ENCODE peak calls at places on chromosomes 11 and 22, in eight cellular contexts. One of them, this sample, is unnamed.

GRCh38 chr11:106917973-106918372 is 100.3 kb downstream of the GUCY1A2 start:
- DNase-seq in HCT116: peak; percentile 18
- DNase-seq in CD4-positive, alpha-beta memory T cell: no peak
- DNase-seq in neuronal stem cell: peak; percentile 12
- DNase-seq in psoas muscle: no peak
- DNase-seq in mammary epithelial cell: no peak
- DNase-seq in cardiac muscle cell: peak; percentile 24
- DNase-seq in naive thymus-derived CD4-positive, alpha-beta T cell: no peak
- DNase-seq in this sample: no peak

GRCh38 chr11:111298466-111299110 is at the start of gene POU2AF3:
- DNase-seq in HCT116: no peak
- DNase-seq in CD4-positive, alpha-beta memory T cell: no peak
- DNase-seq in neuronal stem cell: no peak
- DNase-seq in psoas muscle: peak; percentile 65
- DNase-seq in mammary epithelial cell: no peak
- DNase-seq in cardiac muscle cell: peak; percentile 3
- DNase-seq in naive thymus-derived CD4-positive, alpha-beta T cell: no peak
- DNase-seq in this sample: no peak

GRCh38 chr11:94700631-94701030 is 67.5 kb upstream of the AMOTL1 start:
- DNase-seq in HCT116: no peak
- DNase-seq in CD4-positive, alpha-beta memory T cell: no peak
- DNase-seq in neuronal stem cell: no peak
- DNase-seq in psoas muscle: no peak
- DNase-seq in mammary epithelial cell: no peak
- DNase-seq in cardiac muscle cell: no peak
- DNase-seq in naive thymus-derived CD4-positive, alpha-beta T cell: no peak
- DNase-seq in this sample: no peak

GRCh38 chr11:129041611-129042018 is 98.9 kb upstream of the TP53AIP1 start:
- DNase-seq in HCT116: no peak
- DNase-seq in CD4-positive, alpha-beta memory T cell: no peak
- DNase-seq in neuronal stem cell: no peak
- DNase-seq in psoas muscle: no peak
- DNase-seq in mammary epithelial cell: no peak
- DNase-seq in cardiac muscle cell: peak; percentile 22
- DNase-seq in naive thymus-derived CD4-positive, alpha-beta T cell: no peak
- DNase-seq in this sample: no peak

GRCh38 chr22:28283025-28283654 is 364.1 kb upstream of the PITPNB start:
- DNase-seq in HCT116: no peak
- DNase-seq in CD4-positive, alpha-beta memory T cell: no peak
- DNase-seq in neuronal stem cell: no peak
- DNase-seq in psoas muscle: no peak
- DNase-seq in mammary epithelial cell: peak; percentile 38
- DNase-seq in cardiac muscle cell: peak; percentile 21
- DNase-seq in naive thymus-derived CD4-positive, alpha-beta T cell: no peak
- DNase-seq in this sample: no peak

GRCh38 chr11:76577199-76577920 is 93.2 kb downstream of the LRRC32 start:
- DNase-seq in HCT116: no peak
- DNase-seq in CD4-positive, alpha-beta memory T cell: no peak
- DNase-seq in neuronal stem cell: no peak
- DNase-seq in psoas muscle: no peak
- DNase-seq in mammary epithelial cell: peak; percentile 86
- DNase-seq in cardiac muscle cell: peak; percentile 89
- DNase-seq in naive thymus-derived CD4-positive, alpha-beta T cell: no peak
- DNase-seq in this sample: peak; percentile 74

GRCh38 chr11:110428956-110429613 is 663 bp upstream of the FDX1 start:
- DNase-seq in HCT116: no peak
- DNase-seq in CD4-positive, alpha-beta memory T cell: no peak
- DNase-seq in neuronal stem cell: no peak
- DNase-seq in psoas muscle: no peak
- DNase-seq in mammary epithelial cell: no peak
- DNase-seq in cardiac muscle cell: no peak
- DNase-seq in naive thymus-derived CD4-positive, alpha-beta T cell: peak; percentile 41
- DNase-seq in this sample: no peak

GRCh38 chr11:111691731-111692130 is 74.5 kb downstream of the PPP2R1B start:
- DNase-seq in HCT116: no peak
- DNase-seq in CD4-positive, alpha-beta memory T cell: no peak
- DNase-seq in neuronal stem cell: no peak
- DNase-seq in psoas muscle: no peak
- DNase-seq in mammary epithelial cell: no peak
- DNase-seq in cardiac muscle cell: no peak
- DNase-seq in naive thymus-derived CD4-positive, alpha-beta T cell: no peak
- DNase-seq in this sample: no peak

GRCh38 chr22:33427461-33427860 is 369.3 kb upstream of the SYN3 start:
- DNase-seq in HCT116: no peak
- DNase-seq in CD4-positive, alpha-beta memory T cell: no peak
- DNase-seq in neuronal stem cell: no peak
- DNase-seq in psoas muscle: no peak
- DNase-seq in mammary epithelial cell: no peak
- DNase-seq in cardiac muscle cell: no peak
- DNase-seq in naive thymus-derived CD4-positive, alpha-beta T cell: no peak
- DNase-seq in this sample: no peak

GRCh38 chr22:45885171-45885840 is 91.7 kb downstream of the WNT7B start:
- DNase-seq in HCT116: no peak
- DNase-seq in CD4-positive, alpha-beta memory T cell: no peak
- DNase-seq in neuronal stem cell: no peak
- DNase-seq in psoas muscle: peak; percentile 27
- DNase-seq in mammary epithelial cell: no peak
- DNase-seq in cardiac muscle cell: no peak
- DNase-seq in naive thymus-derived CD4-positive, alpha-beta T cell: no peak
- DNase-seq in this sample: no peak

GRCh38 chr22:17368727-17369552 is at the start of gene CECR2:
- DNase-seq in HCT116: peak; percentile 34
- DNase-seq in CD4-positive, alpha-beta memory T cell: no peak
- DNase-seq in neuronal stem cell: peak; percentile 90
- DNase-seq in psoas muscle: peak; percentile 83
- DNase-seq in mammary epithelial cell: no peak
- DNase-seq in cardiac muscle cell: peak; percentile 67
- DNase-seq in naive thymus-derived CD4-positive, alpha-beta T cell: peak; percentile 9
- DNase-seq in this sample: no peak

GRCh38 chr11:34132261-34132965 is 27.0 kb downstream of the NAT10 start:
- DNase-seq in HCT116: no peak
- DNase-seq in CD4-positive, alpha-beta memory T cell: no peak
- DNase-seq in neuronal stem cell: no peak
- DNase-seq in psoas muscle: no peak
- DNase-seq in mammary epithelial cell: no peak
- DNase-seq in cardiac muscle cell: no peak
- DNase-seq in naive thymus-derived CD4-positive, alpha-beta T cell: no peak
- DNase-seq in this sample: no peak

GRCh38 chr11:34139346-34139745 is 33.9 kb downstream of the NAT10 start:
- DNase-seq in HCT116: no peak
- DNase-seq in CD4-positive, alpha-beta memory T cell: no peak
- DNase-seq in neuronal stem cell: no peak
- DNase-seq in psoas muscle: no peak
- DNase-seq in mammary epithelial cell: no peak
- DNase-seq in cardiac muscle cell: no peak
- DNase-seq in naive thymus-derived CD4-positive, alpha-beta T cell: no peak
- DNase-seq in this sample: no peak

GRCh38 chr11:34135439-34135838 is 30.0 kb downstream of the NAT10 start:
- DNase-seq in HCT116: no peak
- DNase-seq in CD4-positive, alpha-beta memory T cell: no peak
- DNase-seq in neuronal stem cell: no peak
- DNase-seq in psoas muscle: no peak
- DNase-seq in mammary epithelial cell: no peak
- DNase-seq in cardiac muscle cell: no peak
- DNase-seq in naive thymus-derived CD4-positive, alpha-beta T cell: no peak
- DNase-seq in this sample: no peak

GRCh38 chr11:34136420-34136819 is 31.0 kb downstream of the NAT10 start:
- DNase-seq in HCT116: no peak
- DNase-seq in CD4-positive, alpha-beta memory T cell: no peak
- DNase-seq in neuronal stem cell: no peak
- DNase-seq in psoas muscle: no peak
- DNase-seq in mammary epithelial cell: no peak
- DNase-seq in cardiac muscle cell: no peak
- DNase-seq in naive thymus-derived CD4-positive, alpha-beta T cell: no peak
- DNase-seq in this sample: no peak

DNA sequence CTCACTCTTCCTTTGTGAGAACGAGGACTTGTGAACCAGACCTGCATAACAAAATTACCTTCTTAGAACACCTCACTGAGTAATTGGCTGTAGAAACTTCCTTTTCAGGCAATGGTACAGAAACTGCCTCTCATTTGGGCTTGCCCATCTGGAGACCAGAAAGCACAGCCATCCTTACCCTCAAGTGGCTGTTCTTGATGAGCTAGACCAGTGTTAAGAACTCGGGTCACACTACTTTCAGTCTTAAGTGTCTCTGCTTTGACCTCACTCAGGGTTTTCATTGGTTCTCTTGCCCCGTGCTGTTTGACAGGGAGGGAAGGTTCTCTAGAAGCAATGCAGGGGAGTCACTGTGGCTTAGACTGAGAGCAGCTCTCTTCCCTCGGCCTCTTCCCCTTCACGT is 29.3 kb downstream of the NAT10 start:
- DNase-seq in HCT116: no peak
- DNase-seq in CD4-positive, alpha-beta memory T cell: no peak
- DNase-seq in neuronal stem cell: no peak
- DNase-seq in psoas muscle: no peak
- DNase-seq in mammary epithelial cell: no peak
- DNase-seq in cardiac muscle cell: no peak
- DNase-seq in naive thymus-derived CD4-positive, alpha-beta T cell: no peak
- DNase-seq in this sample: no peak
- H3K27ac ChIP-seq in HCT116: no peak overlapping the region
- H3K27ac ChIP-seq in CD4-positive, alpha-beta memory T cell: no peak overlapping the region
- H3K27ac ChIP-seq in neuronal stem cell: no peak overlapping the region
- H3K27ac ChIP-seq in psoas muscle: no peak overlapping the region
- H3K27ac ChIP-seq in mammary epithelial cell: no peak overlapping the region
- H3K27ac ChIP-seq in cardiac muscle cell: no peak overlapping the region
- H3K27ac ChIP-seq in naive thymus-derived CD4-positive, alpha-beta T cell: no peak overlapping the region
- H3K27ac ChIP-seq in this sample: no peak overlapping the region

GRCh38 chr11:21263026-21263425 is 593.6 kb downstream of the NELL1 start:
- DNase-seq in HCT116: no peak
- DNase-seq in CD4-positive, alpha-beta memory T cell: no peak
- DNase-seq in neuronal stem cell: no peak
- DNase-seq in psoas muscle: no peak
- DNase-seq in mammary epithelial cell: no peak
- DNase-seq in cardiac muscle cell: no peak
- DNase-seq in naive thymus-derived CD4-positive, alpha-beta T cell: no peak
- DNase-seq in this sample: no peak

GRCh38 chr11:21264125-21264524 is 594.7 kb downstream of the NELL1 start:
- DNase-seq in HCT116: no peak
- DNase-seq in CD4-positive, alpha-beta memory T cell: no peak
- DNase-seq in neuronal stem cell: no peak
- DNase-seq in psoas muscle: no peak
- DNase-seq in mammary epithelial cell: no peak
- DNase-seq in cardiac muscle cell: no peak
- DNase-seq in naive thymus-derived CD4-positive, alpha-beta T cell: no peak
- DNase-seq in this sample: no peak

GRCh38 chr11:21268036-21268435 is 598.6 kb downstream of the NELL1 start:
- DNase-seq in HCT116: no peak
- DNase-seq in CD4-positive, alpha-beta memory T cell: no peak
- DNase-seq in neuronal stem cell: no peak
- DNase-seq in psoas muscle: no peak
- DNase-seq in mammary epithelial cell: no peak
- DNase-seq in cardiac muscle cell: no peak
- DNase-seq in naive thymus-derived CD4-positive, alpha-beta T cell: no peak
- DNase-seq in this sample: no peak
- H3K27ac ChIP-seq in HCT116: no peak overlapping the region
- H3K27ac ChIP-seq in CD4-positive, alpha-beta memory T cell: no peak overlapping the region
- H3K27ac ChIP-seq in neuronal stem cell: no peak overlapping the region
- H3K27ac ChIP-seq in psoas muscle: no peak overlapping the region
- H3K27ac ChIP-seq in mammary epithelial cell: no peak overlapping the region
- H3K27ac ChIP-seq in cardiac muscle cell: no peak overlapping the region
- H3K27ac ChIP-seq in naive thymus-derived CD4-positive, alpha-beta T cell: no peak overlapping the region
- H3K27ac ChIP-seq in this sample: no peak overlapping the region

GRCh38 chr11:121464352-121464946 is 11.7 kb upstream of the SORL1-AS1 start:
- DNase-seq in HCT116: peak; percentile 81
- DNase-seq in CD4-positive, alpha-beta memory T cell: peak; percentile 63
- DNase-seq in neuronal stem cell: no peak
- DNase-seq in psoas muscle: peak; percentile 56
- DNase-seq in mammary epithelial cell: peak; percentile 92
- DNase-seq in cardiac muscle cell: peak; percentile 90
- DNase-seq in naive thymus-derived CD4-positive, alpha-beta T cell: no peak
- DNase-seq in this sample: no peak
- H3K27ac ChIP-seq in HCT116: peak overlapping the region; percentile 78
- H3K27ac ChIP-seq in CD4-positive, alpha-beta memory T cell: peak overlapping the region; percentile 57
- H3K27ac ChIP-seq in neuronal stem cell: no peak overlapping the region
- H3K27ac ChIP-seq in psoas muscle: no peak overlapping the region
- H3K27ac ChIP-seq in mammary epithelial cell: peak overlapping the region; percentile 87
- H3K27ac ChIP-seq in cardiac muscle cell: no peak overlapping the region
- H3K27ac ChIP-seq in naive thymus-derived CD4-positive, alpha-beta T cell: peak overlapping the region; percentile 77
- H3K27ac ChIP-seq in this sample: peak overlapping the region; percentile 91

GRCh38 chr22:22751043-22751603 is 106.7 kb downstream of the GGTLC2 start:
- DNase-seq in HCT116: no peak
- DNase-seq in CD4-positive, alpha-beta memory T cell: no peak
- DNase-seq in neuronal stem cell: no peak
- DNase-seq in psoas muscle: no peak
- DNase-seq in mammary epithelial cell: no peak
- DNase-seq in cardiac muscle cell: no peak
- DNase-seq in naive thymus-derived CD4-positive, alpha-beta T cell: no peak
- DNase-seq in this sample: no peak

GRCh38 chr22:22748756-22749155 is 104.3 kb downstream of the GGTLC2 start:
- DNase-seq in HCT116: no peak
- DNase-seq in CD4-positive, alpha-beta memory T cell: no peak
- DNase-seq in neuronal stem cell: no peak
- DNase-seq in psoas muscle: no peak
- DNase-seq in mammary epithelial cell: no peak
- DNase-seq in cardiac muscle cell: no peak
- DNase-seq in naive thymus-derived CD4-positive, alpha-beta T cell: no peak
- DNase-seq in this sample: no peak

GRCh38 chr22:22752199-22752555 is 107.8 kb downstream of the GGTLC2 start:
- DNase-seq in HCT116: no peak
- DNase-seq in CD4-positive, alpha-beta memory T cell: no peak
- DNase-seq in neuronal stem cell: no peak
- DNase-seq in psoas muscle: no peak
- DNase-seq in mammary epithelial cell: no peak
- DNase-seq in cardiac muscle cell: no peak
- DNase-seq in naive thymus-derived CD4-positive, alpha-beta T cell: no peak
- DNase-seq in this sample: no peak

GRCh38 chr22:22749167-22749758 is 104.8 kb downstream of the GGTLC2 start:
- DNase-seq in HCT116: no peak
- DNase-seq in CD4-positive, alpha-beta memory T cell: no peak
- DNase-seq in neuronal stem cell: no peak
- DNase-seq in psoas muscle: no peak
- DNase-seq in mammary epithelial cell: no peak
- DNase-seq in cardiac muscle cell: no peak
- DNase-seq in naive thymus-derived CD4-positive, alpha-beta T cell: no peak
- DNase-seq in this sample: no peak

DNA sequence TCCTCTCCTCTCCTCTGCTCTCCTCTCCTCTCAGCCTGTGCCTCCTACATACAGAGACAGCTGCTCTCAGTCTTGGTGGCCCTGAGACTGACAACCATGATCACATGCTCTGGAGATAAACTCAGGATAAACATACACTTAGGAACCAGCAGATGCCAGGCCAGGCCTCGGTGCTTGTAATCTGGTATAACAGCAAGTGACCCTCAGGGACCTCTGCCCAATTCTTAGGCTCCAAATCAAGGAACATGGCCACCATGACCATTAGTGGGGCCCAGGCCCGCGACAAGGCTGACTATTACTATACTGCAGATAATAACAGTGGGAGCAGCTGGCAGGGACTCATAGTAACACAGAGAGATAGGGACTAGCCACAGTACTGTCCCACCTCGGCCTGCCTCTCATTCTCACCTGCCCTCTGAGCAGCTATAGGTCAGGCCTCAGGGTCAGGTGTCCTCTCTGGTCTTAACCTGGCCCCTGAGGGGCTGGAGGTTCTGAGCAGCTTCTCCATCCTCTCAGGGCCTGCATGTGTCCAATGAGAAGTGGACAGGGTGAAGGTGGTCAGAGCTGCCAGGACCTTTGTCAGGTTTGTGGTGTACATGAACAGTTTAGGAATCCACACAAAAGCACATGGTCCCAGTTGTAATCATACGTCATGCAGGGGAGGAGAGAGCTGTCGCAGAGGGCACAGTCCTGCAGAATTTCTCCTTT is 106.1 kb downstream of the GGTLC2 start:
- DNase-seq in HCT116: no peak
- DNase-seq in CD4-positive, alpha-beta memory T cell: no peak
- DNase-seq in neuronal stem cell: no peak
- DNase-seq in psoas muscle: no peak
- DNase-seq in mammary epithelial cell: no peak
- DNase-seq in cardiac muscle cell: no peak
- DNase-seq in naive thymus-derived CD4-positive, alpha-beta T cell: no peak
- DNase-seq in this sample: no peak
- H3K27ac ChIP-seq in HCT116: no peak overlapping the region
- H3K27ac ChIP-seq in CD4-positive, alpha-beta memory T cell: no peak overlapping the region
- H3K27ac ChIP-seq in neuronal stem cell: no peak overlapping the region
- H3K27ac ChIP-seq in psoas muscle: no peak overlapping the region
- H3K27ac ChIP-seq in mammary epithelial cell: no peak overlapping the region
- H3K27ac ChIP-seq in cardiac muscle cell: no peak overlapping the region
- H3K27ac ChIP-seq in naive thymus-derived CD4-positive, alpha-beta T cell: no peak overlapping the region
- H3K27ac ChIP-seq in this sample: no peak overlapping the region

This sample was measured in epithelial cell of prostate.